ENCODE peak calls at places on chromosomes 4 and X, in ten cellular contexts. L, T, B, Y, D, M, R, C, E and I are unnamed samples.

GRCh38 chrX:56429581-56429980 is 133.8 kb upstream of the UBQLN2 start:
- DNase-seq in L (no peak), T (no peak), B (no peak), Y (no peak), D (no peak), M (no peak), R (no peak), C (no peak), E (no peak), I (no peak)

GRCh38 chrX:21723097-21723496 is 34.8 kb downstream of the SMPX start:
- DNase-seq in L (no peak), T (no peak), B (peak; percentile 63), Y (peak; percentile 4), D (no peak), M (no peak), R (no peak), C (no peak), E (peak; percentile 55), I (peak; percentile 34)

GRCh38 chrX:134745636-134746378 is 87.5 kb upstream of the PLAC1 start:
- DNase-seq in L (peak; percentile 15), T (no peak), B (no peak), Y (peak; percentile 64), D (no peak), M (no peak), R (no peak), C (no peak), E (no peak), I (no peak)

GRCh38 chr4:139315221-139315675 is 13.0 kb upstream of the NDUFC1 start:
- DNase-seq in L (peak; percentile 39), T (no peak), B (no peak), Y (no peak), D (no peak), M (no peak), R (no peak), C (no peak), E (no peak), I (no peak)

GRCh38 chr4:169009281-169010124 is 552 bp downstream of the CBR4 start:
- DNase-seq in L (peak; percentile 41), T (no peak), B (peak; percentile 56), Y (peak; percentile 68), D (peak; percentile 56), M (peak; percentile 23), R (no peak), C (no peak), E (peak; percentile 76), I (peak; percentile 65)

GRCh38 chr4:77177196-77177595 is 20.2 kb downstream of the CCNG2 start:
- DNase-seq in L (no peak), T (no peak), B (no peak), Y (no peak), D (no peak), M (no peak), R (peak; percentile 29), C (peak; percentile 78), E (no peak), I (no peak)

GRCh38 chr4:108787106-108787505 is 24.3 kb upstream of the ETNPPL start:
- DNase-seq in L (no peak), T (no peak), B (no peak), Y (no peak), D (no peak), M (no peak), R (no peak), C (no peak), E (no peak), I (no peak)

GRCh38 chrX:68717663-68718442 is 70.4 kb downstream of the STARD8 start:
- DNase-seq in L (no peak), T (no peak), B (no peak), Y (no peak), D (no peak), M (no peak), R (no peak), C (no peak), E (no peak), I (no peak)

GRCh38 chr4:47639531-47639930 is 154.5 kb downstream of the ATP10D start:
- DNase-seq in L (no peak), T (no peak), B (no peak), Y (no peak), D (no peak), M (no peak), R (no peak), C (no peak), E (no peak), I (peak; percentile 60)

GRCh38 chr4:2484993-2485392 is 16.1 kb downstream of the RNF4 start:
- DNase-seq in L (peak; percentile 78), T (no peak), B (no peak), Y (peak; percentile 86), D (peak; percentile 61), M (no peak), R (no peak), C (no peak), E (no peak), I (peak; percentile 49)

GRCh38 chrX:46327229-46328081 is 217.8 kb downstream of the ZNF674 start:
- DNase-seq in L (no peak), T (no peak), B (peak; percentile 53), Y (peak; percentile 78), D (no peak), M (no peak), R (no peak), C (no peak), E (peak; percentile 68), I (no peak)